ENCODE peak calls at places on chromosomes 11 and 22, in seven cellular contexts. X is uterus, L is heart left ventricle, T is ovary, J is Peyer's patch, G is K562, V is esophagus squamous epithelium. D is an unnamed sample.

GRCh38 chr11:13415201-13415600 is 47.8 kb downstream of the BTBD10 start:
- DNase-seq in X (no peak), J (no peak), T (no peak), V (no peak), G (no peak), L (no peak), D (no peak)

GRCh38 chr22:17896552-17896951 is 122.3 kb upstream of the BID start:
- DNase-seq in J (no peak), G (no peak), T (no peak), V (no peak), X (no peak), L (peak; percentile 25), D (peak; percentile 83)

GRCh38 chr11:119697882-119698281 is 31.1 kb downstream of the NECTIN1 start:
- DNase-seq in J (no peak), L (no peak), G (no peak), V (no peak), T (no peak), X (no peak), D (no peak)

GRCh38 chr11:45225277-45225676 is 60.9 kb downstream of the SYT13 start:
- DNase-seq in V (no peak), L (no peak), T (no peak), X (no peak), J (no peak), G (no peak), D (no peak)

GRCh38 chr11:61327669-61328071 is 5.2 kb downstream of the DDB1 start:
- DNase-seq in J (no peak), V (no peak), L (no peak), T (no peak), X (no peak), G (no peak), D (no peak)

GRCh38 chr11:11973866-11974265 is 34.6 kb downstream of the DKK3 start:
- DNase-seq in V (no peak), L (no peak), J (no peak), X (no peak), G (no peak), T (no peak), D (no peak)

GRCh38 chr11:56841210-56841810 is 92.8 kb upstream of the OR9G4 start:
- DNase-seq in L (peak; percentile 10), T (no peak), G (peak; percentile 61), J (peak; percentile 72), V (no peak), X (peak; percentile 21), D (peak; percentile 43)

GRCh38 chr11:85823816-85824215 is 12.9 kb upstream of the SYTL2 start:
- DNase-seq in J (peak; percentile 80), L (no peak), V (no peak), T (no peak), G (no peak), X (no peak), D (no peak)

GRCh38 chr11:2213890-2214526 is 42.4 kb upstream of the TH start:
- DNase-seq in X (no peak), V (no peak), J (no peak), L (no peak), T (no peak), G (no peak), D (no peak)

GRCh38 chr22:23903328-23903971 is 9.3 kb downstream of the MIF start:
- DNase-seq in L (no peak), J (no peak), V (no peak), T (no peak), X (no peak), G (no peak), D (peak; percentile 69)

GRCh38 chr11:4565371-4565770 is 16.2 kb upstream of the OR52I2 start:
- DNase-seq in J (no peak), G (no peak), L (no peak), T (no peak), V (no peak), X (no peak), D (no peak)

GRCh38 chr11:45737056-45737455 is 67.9 kb upstream of the SLC35C1 start:
- DNase-seq in L (no peak), J (no peak), T (no peak), V (no peak), G (no peak), X (no peak), D (no peak)

DNA sequence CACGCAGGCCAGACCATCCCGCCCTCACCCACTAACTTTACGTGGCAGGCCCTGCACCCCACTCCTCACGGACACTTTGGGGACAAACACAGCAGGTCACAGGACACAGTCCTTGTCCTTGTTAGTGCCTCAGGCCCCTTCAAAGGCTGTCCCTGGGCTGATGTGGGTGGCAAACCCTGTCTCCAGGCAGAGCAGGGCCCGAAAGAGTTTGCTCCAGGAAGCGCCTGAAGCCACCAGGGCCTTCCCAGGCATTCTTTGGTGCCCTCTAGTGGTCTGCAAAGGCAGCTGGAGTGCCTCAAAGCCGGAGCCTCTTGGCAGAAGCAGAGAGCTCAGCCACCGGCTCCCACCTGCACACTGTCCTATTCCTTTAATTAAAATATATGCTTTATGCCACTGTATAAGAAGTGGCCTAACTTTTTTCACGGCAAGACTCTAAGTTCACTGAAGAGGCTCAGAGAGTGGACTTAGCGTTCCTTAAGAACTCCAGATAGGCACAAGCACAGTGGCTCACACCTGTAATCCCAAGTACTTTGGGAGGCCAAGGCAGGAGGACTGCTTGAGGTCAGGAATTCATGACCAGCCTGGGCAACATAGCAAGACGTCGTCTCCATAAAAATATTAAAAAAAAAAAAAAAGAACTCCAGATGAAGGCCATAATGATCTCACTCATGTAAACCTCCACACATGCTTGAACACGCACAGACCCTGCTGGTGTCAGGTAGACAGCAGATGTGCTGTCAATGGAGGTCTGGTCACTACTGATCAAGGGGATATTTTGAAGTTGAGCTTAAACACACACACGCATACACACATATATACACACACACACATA is 11.1 kb downstream of the TXN2 start:
- DNase-seq in L (peak; percentile 89), X (peak; percentile 90), G (peak; percentile 84), J (peak; percentile 95), V (no peak), T (peak; percentile 78), D (peak; percentile 85)
- TF ChIP-seq POLR2A in L (no peak), X (no peak), G (peak; percentile 29), J (no peak), V (no peak), T (no peak), D (no peak)

GRCh38 chr11:76456571-76456970 is 11.8 kb downstream of the EMSY start:
- DNase-seq in V (no peak), G (no peak), X (no peak), L (no peak), J (no peak), T (no peak), D (no peak)

GRCh38 chr11:76459299-76459698 is 14.5 kb downstream of the EMSY start:
- DNase-seq in T (no peak), G (no peak), X (no peak), L (no peak), J (no peak), V (no peak), D (no peak)

GRCh38 chr11:76453248-76453647 is 8.4 kb downstream of the EMSY start:
- DNase-seq in L (no peak), T (no peak), V (no peak), X (no peak), J (no peak), G (no peak), D (no peak)

GRCh38 chr11:76455931-76456330 is 11.1 kb downstream of the EMSY start:
- DNase-seq in V (no peak), L (no peak), X (no peak), G (no peak), J (no peak), T (no peak), D (no peak)

DNA sequence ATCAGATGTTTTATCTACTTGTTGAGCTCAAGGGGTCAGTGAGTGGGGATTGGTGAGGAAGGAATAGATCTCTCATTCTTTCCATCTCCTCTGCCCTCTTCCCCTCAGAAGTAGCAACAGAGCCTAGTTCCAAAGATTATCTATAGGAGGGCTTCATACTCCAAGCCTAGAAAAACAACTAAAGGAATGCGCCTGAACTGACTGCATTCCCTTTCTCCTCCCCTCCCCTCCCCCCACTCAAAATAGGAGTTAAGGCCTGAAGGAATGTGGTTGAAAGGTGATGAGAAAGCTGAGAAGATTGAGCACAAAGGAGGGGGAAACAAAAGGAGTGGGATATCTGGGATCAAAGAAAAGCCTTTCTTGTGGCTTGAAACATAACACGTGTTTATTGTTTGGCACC is 10.5 kb downstream of the EMSY start:
- DNase-seq in X (no peak), J (no peak), L (no peak), V (no peak), G (no peak), T (no peak), D (no peak)
- H3K36me3 ChIP-seq in X (no peaks in the 10 kb centered on the region), J (no peaks in the 10 kb centered on the region), L (no peaks in the 10 kb centered on the region), V (no peaks in the 10 kb centered on the region), G (peaks cover 79% of the 10 kb centered on the region), T (no peaks in the 10 kb centered on the region), D (no peaks in the 10 kb centered on the region)

GRCh38 chr11:72722050-72722748 is 30.0 kb downstream of the ARAP1 start:
- DNase-seq in T (peak; percentile 90), G (peak; percentile 78), V (peak; percentile 69), L (peak; percentile 93), J (peak; percentile 95), X (peak; percentile 90), D (peak; percentile 93)
- H3K4me1 ChIP-seq in T (peaks cover 25% of the 10 kb centered on the region), G (peaks cover 29% of the 10 kb centered on the region), V (peaks cover 36% of the 10 kb centered on the region), L (peaks cover 84% of the 10 kb centered on the region), J (peaks cover 54% of the 10 kb centered on the region), X (no peaks in the 10 kb centered on the region), D (peaks cover 56% of the 10 kb centered on the region)

GRCh38 chr22:25113316-25113721 is 86.3 kb upstream of the CRYBB3 start:
- DNase-seq in G (no peak), T (no peak), X (no peak), L (no peak), V (no peak), J (no peak), D (peak; percentile 78)
- TF ChIP-seq POLR2A in G (no peak), T (no peak), X (no peak), L (no peak), V (no peak), J (no peak), D (no peak)

GRCh38 chr11:122672892-122673291 is 17.4 kb downstream of the UBASH3B start:
- DNase-seq in J (peak; percentile 53), L (no peak), G (no peak), V (no peak), X (no peak), T (no peak), D (peak; percentile 39)

GRCh38 chr11:122668562-122669090 is 13.1 kb downstream of the UBASH3B start:
- DNase-seq in X (no peak), G (no peak), J (no peak), L (no peak), T (no peak), V (no peak), D (no peak)

GRCh38 chr11:122670131-122670530 is 14.6 kb downstream of the UBASH3B start:
- DNase-seq in G (no peak), J (no peak), L (no peak), X (no peak), T (no peak), V (no peak), D (no peak)

GRCh38 chr11:122673706-122674105 is 18.2 kb downstream of the UBASH3B start:
- DNase-seq in X (no peak), V (no peak), J (no peak), T (no peak), L (no peak), G (no peak), D (no peak)

DNA sequence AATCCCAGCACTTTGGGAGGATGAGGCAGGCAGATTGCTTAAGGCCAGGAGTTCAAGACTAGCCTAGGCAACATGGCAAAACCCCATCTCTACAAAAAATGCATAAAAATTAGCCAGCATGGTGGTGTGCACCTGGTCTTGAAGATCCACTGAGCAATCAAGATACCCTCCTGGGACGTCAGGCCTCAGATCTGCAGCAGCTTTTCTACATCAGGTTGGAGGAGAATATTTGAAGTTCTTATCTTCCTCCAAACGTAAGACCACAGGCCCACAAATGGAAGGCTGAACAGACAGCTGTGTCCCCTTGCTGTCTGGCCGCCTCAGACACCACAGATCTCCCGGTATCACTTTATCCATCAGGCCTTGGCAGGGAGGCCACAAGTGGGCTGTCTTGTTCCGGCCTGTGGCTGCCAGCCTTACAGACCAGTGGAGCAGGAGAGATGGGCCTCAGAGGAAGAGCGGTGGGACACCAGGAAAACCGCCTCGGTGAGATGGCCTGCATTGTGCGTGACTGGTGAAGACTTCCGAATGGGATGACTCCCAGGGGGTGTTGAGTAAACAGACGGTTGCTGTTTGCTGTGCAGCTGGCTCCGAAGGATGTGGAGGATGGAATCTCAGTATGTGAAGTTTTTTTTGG is 15.9 kb downstream of the UBASH3B start:
- DNase-seq in X (no peak), G (no peak), J (no peak), L (peak; percentile 50), V (no peak), T (no peak), D (no peak)
- H3K36me3 ChIP-seq in X (no peaks in the 10 kb centered on the region), G (no peaks in the 10 kb centered on the region), J (no peaks in the 10 kb centered on the region), L (no peaks in the 10 kb centered on the region), V (no peaks in the 10 kb centered on the region), T (no peaks in the 10 kb centered on the region), D (no peaks in the 10 kb centered on the region)